ENCODE peak calls at places on chromosomes 7 and 10, in four cellular contexts. P is right lobe of liver, E is pancreas, W is dorsolateral prefrontal cortex. X is an unnamed sample. For H3K27me3, the result is how much of the 10 kb centered on the place peaks cover.

GRCh38 chr10:44571701-44572100 is 186.8 kb upstream of the CXCL12 start:
- DNase-seq in P (no peak), E (no peak), W (no peak), X (no peak)

GRCh38 chr10:97849491-97850402 is at the start of gene GOLGA7B:
- DNase-seq in P (peak), E (peak), W (peak), X (peak)

GRCh38 chr7:2519119-2519930 is at the start of gene LFNG:
- DNase-seq in P (peak), E (peak), W (peak), X (peak)

GRCh38 chr10:117539271-117539876 is 3.2 kb upstream of the EMX2 start:
- DNase-seq in P (peak), E (no peak), W (no peak), X (no peak)

GRCh38 chr7:119720541-119720940 is 552.4 kb upstream of the KCND2 start:
- DNase-seq in P (no peak), E (no peak), W (no peak), X (no peak)

GRCh38 chr10:76382381-76382851 is 951.0 kb downstream of the LRMDA start:
- DNase-seq in P (no peak), E (no peak), W (no peak), X (no peak)

GRCh38 chr7:4189151-4189570 is 492.9 kb upstream of the FOXK1 start:
- DNase-seq in P (peak), E (peak), W (peak), X (no peak)

GRCh38 chr7:143356414-143357050 is 6.0 kb downstream of the FAM131B start:
- DNase-seq in P (no peak), E (no peak), W (no peak), X (no peak)

GRCh38 chr10:101843032-101843991 is at the start of gene KCNIP2:
- DNase-seq in P (peak), E (no peak), W (no peak), X (peak)

GRCh38 chr7:113715262-113715661 is 203.5 kb downstream of the PPP1R3A start:
- DNase-seq in P (no peak), E (no peak), W (no peak), X (no peak)

GRCh38 chr7:114243019-114243507 is 171.6 kb upstream of the FOXP2 start:
- DNase-seq in P (no peak), E (no peak), W (no peak), X (no peak)

GRCh38 chr7:115748123-115748738 is 282.3 kb downstream of the TFEC start:
- DNase-seq in P (no peak), E (no peak), W (no peak), X (no peak)
- TF ChIP-seq CTCF in P (peak), E (no peak), W (peak), X (no peak)

GRCh38 chr10:112953075-112953501 is 3.0 kb downstream of the TCF7L2 start:
- DNase-seq in P (peak), E (peak), W (no peak), X (no peak)
- H3K27me3 ChIP-seq in P (under half), E (under half), W (under half), X (half or more)

GRCh38 chr10:100348389-100348927 is 1.4 kb downstream of the SCD start:
- DNase-seq in P (no peak), E (no peak), W (no peak), X (no peak)
- H3K27ac ChIP-seq in P (no peak), E (no peak), W (peak), X (no peak)

GRCh38 chr10:124705817-124706461 is 38.2 kb downstream of the FAM53B start:
- DNase-seq in P (no peak), E (no peak), W (peak), X (no peak)
- TF ChIP-seq CTCF in P (no peak), E (no peak), W (peak), X (no peak)

DNA sequence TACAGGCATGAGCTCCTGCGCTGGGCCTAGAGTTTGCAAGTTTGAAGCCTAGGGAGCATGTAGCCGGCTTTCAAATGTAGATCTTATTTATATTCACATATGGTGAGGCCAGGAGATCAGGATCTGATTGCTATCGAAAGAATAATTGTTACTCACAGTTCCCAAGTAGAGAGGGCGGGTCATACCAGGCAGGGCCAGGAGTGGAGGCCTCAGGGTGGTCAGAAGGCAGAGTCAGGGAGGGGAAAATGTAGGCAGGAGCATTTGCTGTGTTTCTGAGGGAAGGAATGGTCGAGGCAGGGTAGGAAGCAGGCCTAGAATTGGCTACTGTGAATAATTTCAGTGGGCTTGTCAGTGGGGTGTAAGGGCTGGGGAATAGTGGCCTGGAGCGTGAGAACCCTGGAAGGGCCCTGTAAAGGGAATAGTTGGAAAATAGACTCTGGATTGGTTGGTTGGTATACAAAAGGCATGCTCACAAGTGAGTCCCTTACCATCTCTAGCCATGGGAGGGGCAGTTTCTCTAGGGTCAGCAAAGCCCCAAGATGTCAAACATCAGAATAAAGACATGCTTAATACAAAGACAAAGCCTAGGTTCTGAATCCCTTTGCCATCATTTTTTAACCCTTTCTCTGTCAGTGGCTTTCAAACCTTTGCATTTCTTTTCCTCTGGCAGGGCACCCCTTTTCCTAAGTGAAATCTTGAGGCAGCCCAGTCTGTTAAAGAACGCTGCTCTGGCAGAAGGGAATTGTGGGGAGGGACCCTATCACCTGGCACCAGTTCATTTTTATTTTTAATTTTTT is 36.0 kb upstream of the DLG5 start:
- DNase-seq in P (no peak), E (no peak), W (no peak), X (no peak)
- H3K27me3 ChIP-seq in P (under half), E (under half), W (under half), X (under half)

DNA sequence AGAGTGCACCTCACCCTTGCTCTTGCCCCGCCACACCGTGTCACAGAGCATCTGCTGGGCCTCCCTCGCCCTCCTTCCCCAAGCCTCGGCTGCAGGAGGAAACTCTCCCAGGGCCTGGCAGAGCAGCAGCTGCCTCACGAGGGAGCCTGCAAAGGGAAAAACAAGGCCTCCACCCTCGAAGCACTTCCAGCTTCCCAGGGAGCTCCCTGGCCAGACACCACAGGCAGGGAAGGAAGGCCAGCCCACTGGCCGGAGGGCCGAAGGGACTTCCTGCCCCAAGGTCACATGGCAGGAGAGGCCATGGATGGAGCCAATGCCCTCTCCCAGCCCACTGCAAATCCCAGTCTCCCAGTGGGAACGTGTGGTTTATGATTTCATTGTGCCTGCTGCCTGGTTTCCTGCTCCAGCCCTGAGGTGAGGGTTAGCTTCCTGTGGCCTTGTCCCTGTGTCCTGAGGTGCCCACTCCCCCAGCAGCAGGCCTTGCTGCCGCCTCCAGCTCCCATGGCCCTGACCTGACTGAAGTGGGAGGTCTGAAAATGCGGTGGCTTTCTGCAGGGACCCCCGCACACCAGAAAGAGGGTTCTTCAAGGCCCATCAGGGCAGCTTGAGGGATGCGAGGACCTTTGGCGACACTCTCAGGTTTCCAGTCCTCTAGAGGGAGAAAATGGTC is 100.5 kb upstream of the PPIF start:
- DNase-seq in P (peak), E (no peak), W (no peak), X (no peak)
- H3K27ac ChIP-seq in P (peak), E (peak), W (peak), X (no peak)

GRCh38 chr7:141228482-141228881 is 154.6 kb downstream of the TMEM178B start:
- DNase-seq in P (no peak), E (no peak), W (no peak), X (no peak)

GRCh38 chr7:141232286-141233051 is 158.6 kb downstream of the TMEM178B start:
- DNase-seq in P (no peak), E (no peak), W (no peak), X (no peak)

GRCh38 chr7:141225916-141226618 is 152.2 kb downstream of the TMEM178B start:
- DNase-seq in P (no peak), E (no peak), W (peak), X (no peak)

GRCh38 chr7:141227454-141227853 is 153.6 kb downstream of the TMEM178B start:
- DNase-seq in P (no peak), E (no peak), W (no peak), X (no peak)

GRCh38 chr7:141231018-141231792 is 157.3 kb downstream of the TMEM178B start:
- DNase-seq in P (no peak), E (no peak), W (peak), X (no peak)
- TF ChIP-seq CTCF in P (peak), E (no peak), W (peak), X (no peak)

DNA sequence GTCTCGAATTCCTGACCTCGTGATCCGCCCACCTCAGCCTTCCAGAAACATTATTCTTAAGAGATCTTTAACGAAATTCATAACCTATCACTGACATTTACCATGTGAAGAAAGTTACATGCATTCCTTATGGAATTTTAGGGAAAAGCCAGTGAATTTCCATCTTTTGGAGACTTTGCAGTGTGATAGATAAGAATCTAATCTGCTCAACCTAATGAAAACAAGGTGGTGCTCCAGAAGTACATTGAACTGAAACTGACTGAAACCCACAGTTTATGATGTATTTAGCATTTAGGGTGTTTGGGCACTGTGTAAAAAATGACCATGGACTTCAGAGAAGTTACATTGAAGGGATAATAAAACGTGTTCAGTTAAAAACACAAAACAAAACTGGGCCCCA is 43.6 kb downstream of the SRI start:
- DNase-seq in P (no peak), E (no peak), W (no peak), X (no peak)
- H3K27me3 ChIP-seq in P (under half), E (under half), W (under half), X (under half)

DNA sequence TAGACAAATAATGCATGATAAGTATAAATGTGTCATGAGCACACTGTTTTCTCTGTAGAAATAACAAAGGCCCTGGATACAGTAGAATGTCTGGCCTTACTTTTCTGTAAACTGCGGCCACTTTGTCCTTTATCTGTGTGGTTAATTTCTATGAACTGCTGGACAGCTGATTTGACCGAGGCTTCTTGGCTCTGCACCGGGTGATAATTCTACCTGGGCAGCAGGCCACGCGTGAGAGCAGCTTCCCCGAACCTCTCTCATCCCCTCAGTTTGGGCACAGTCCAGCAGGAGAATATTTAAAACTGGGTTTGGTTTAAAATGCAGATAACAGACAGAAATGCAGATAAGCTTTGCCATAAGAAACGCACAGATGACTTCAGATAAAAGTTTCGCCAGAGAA is 81.0 kb downstream of the CELF2 start:
- DNase-seq in P (no peak), E (no peak), W (no peak), X (no peak)
- H3K27ac ChIP-seq in P (no peak), E (no peak), W (no peak), X (no peak)